ENCODE peak calls at places on chromosomes 12 and 14, in seven cellular contexts. One of them, this sample, is unnamed.
A peak's percentile ranks its signal among the peaks of the same experiment; 100 is the strongest.

GRCh38 chr12:116880817-116881324 is 370 bp downstream of the HRK start:
- DNase-seq in upper lobe of left lung: no peak
- DNase-seq in psoas muscle: no peak
- DNase-seq in H9: peak; percentile 81
- DNase-seq in lung: no peak
- DNase-seq in dorsolateral prefrontal cortex: no peak
- DNase-seq in ascending aorta: no peak
- DNase-seq in this sample: no peak

GRCh38 chr12:32546272-32546671 is 132.8 kb upstream of the DNM1L start:
- DNase-seq in upper lobe of left lung: no peak
- DNase-seq in psoas muscle: no peak
- DNase-seq in H9: no peak
- DNase-seq in lung: no peak
- DNase-seq in dorsolateral prefrontal cortex: no peak
- DNase-seq in ascending aorta: no peak
- DNase-seq in this sample: no peak

GRCh38 chr12:25324861-25325260 is 74.1 kb upstream of the KRAS start:
- DNase-seq in upper lobe of left lung: no peak
- DNase-seq in psoas muscle: no peak
- DNase-seq in H9: no peak
- DNase-seq in lung: no peak
- DNase-seq in dorsolateral prefrontal cortex: no peak
- DNase-seq in ascending aorta: no peak
- DNase-seq in this sample: no peak

GRCh38 chr12:30088259-30088995 is 304.7 kb upstream of the TMTC1 start:
- DNase-seq in upper lobe of left lung: no peak
- DNase-seq in psoas muscle: no peak
- DNase-seq in H9: no peak
- DNase-seq in lung: no peak
- DNase-seq in dorsolateral prefrontal cortex: no peak
- DNase-seq in ascending aorta: no peak
- DNase-seq in this sample: no peak

GRCh38 chr12:54009171-54010052 is 627 bp downstream of the HOXC8 start:
- DNase-seq in upper lobe of left lung: no peak
- DNase-seq in psoas muscle: no peak
- DNase-seq in H9: no peak
- DNase-seq in lung: no peak
- DNase-seq in dorsolateral prefrontal cortex: no peak
- DNase-seq in ascending aorta: no peak
- DNase-seq in this sample: no peak

GRCh38 chr14:101958418-101959185 is 5.8 kb upstream of the DYNC1H1 start:
- DNase-seq in upper lobe of left lung: no peak
- DNase-seq in psoas muscle: no peak
- DNase-seq in H9: no peak
- DNase-seq in lung: no peak
- DNase-seq in dorsolateral prefrontal cortex: no peak
- DNase-seq in ascending aorta: no peak
- DNase-seq in this sample: no peak

GRCh38 chr12:124392271-124392990 is 97.5 kb downstream of the RFLNA start:
- DNase-seq in upper lobe of left lung: peak; percentile 53
- DNase-seq in psoas muscle: peak; percentile 60
- DNase-seq in H9: peak; percentile 84
- DNase-seq in lung: no peak
- DNase-seq in dorsolateral prefrontal cortex: peak; percentile 52
- DNase-seq in ascending aorta: no peak
- DNase-seq in this sample: no peak

GRCh38 chr14:75577090-75577489 is 1.3 kb upstream of the FLVCR2 start:
- DNase-seq in upper lobe of left lung: no peak
- DNase-seq in psoas muscle: no peak
- DNase-seq in H9: no peak
- DNase-seq in lung: no peak
- DNase-seq in dorsolateral prefrontal cortex: no peak
- DNase-seq in ascending aorta: no peak
- DNase-seq in this sample: no peak

GRCh38 chr12:22283006-22283506 is 51.5 kb downstream of the ST8SIA1 start:
- DNase-seq in upper lobe of left lung: no peak
- DNase-seq in psoas muscle: no peak
- DNase-seq in H9: no peak
- DNase-seq in lung: no peak
- DNase-seq in dorsolateral prefrontal cortex: no peak
- DNase-seq in ascending aorta: no peak
- DNase-seq in this sample: no peak

GRCh38 chr14:38207830-38208815 is at the start of gene SSTR1:
- DNase-seq in upper lobe of left lung: no peak
- DNase-seq in psoas muscle: peak; percentile 8
- DNase-seq in H9: peak; percentile 64
- DNase-seq in lung: no peak
- DNase-seq in dorsolateral prefrontal cortex: peak; percentile 19
- DNase-seq in ascending aorta: no peak
- DNase-seq in this sample: no peak

GRCh38 chr14:34700622-34701130 is 13.7 kb downstream of the CFL2 start:
- DNase-seq in upper lobe of left lung: no peak
- DNase-seq in psoas muscle: no peak
- DNase-seq in H9: no peak
- DNase-seq in lung: no peak
- DNase-seq in dorsolateral prefrontal cortex: no peak
- DNase-seq in ascending aorta: no peak
- DNase-seq in this sample: no peak

GRCh38 chr14:68627868-68628604 is 164.8 kb downstream of the ZFP36L1 start:
- DNase-seq in upper lobe of left lung: peak; percentile 79
- DNase-seq in psoas muscle: no peak
- DNase-seq in H9: peak; percentile 85
- DNase-seq in lung: no peak
- DNase-seq in dorsolateral prefrontal cortex: peak; percentile 79
- DNase-seq in ascending aorta: no peak
- DNase-seq in this sample: peak; percentile 59

GRCh38 chr12:49020441-49020840 is 1.9 kb upstream of the PRKAG1 start:
- DNase-seq in upper lobe of left lung: no peak
- DNase-seq in psoas muscle: no peak
- DNase-seq in H9: peak; percentile 32
- DNase-seq in lung: no peak
- DNase-seq in dorsolateral prefrontal cortex: no peak
- DNase-seq in ascending aorta: no peak
- DNase-seq in this sample: no peak

GRCh38 chr14:89117017-89117416 is 292.6 kb downstream of the TTC8 start:
- DNase-seq in upper lobe of left lung: no peak
- DNase-seq in psoas muscle: no peak
- DNase-seq in H9: no peak
- DNase-seq in lung: no peak
- DNase-seq in dorsolateral prefrontal cortex: no peak
- DNase-seq in ascending aorta: no peak
- DNase-seq in this sample: no peak

GRCh38 chr14:100440207-100440631 is 117.1 kb downstream of the SLC25A47 start:
- DNase-seq in upper lobe of left lung: peak; percentile 82
- DNase-seq in psoas muscle: peak; percentile 76
- DNase-seq in H9: peak; percentile 75
- DNase-seq in lung: peak; percentile 73
- DNase-seq in dorsolateral prefrontal cortex: peak; percentile 74
- DNase-seq in ascending aorta: no peak
- DNase-seq in this sample: peak; percentile 22

GRCh38 chr12:185197-185955 is 28.6 kb downstream of the SLC6A12 start:
- DNase-seq in upper lobe of left lung: no peak
- DNase-seq in psoas muscle: no peak
- DNase-seq in H9: no peak
- DNase-seq in lung: no peak
- DNase-seq in dorsolateral prefrontal cortex: no peak
- DNase-seq in ascending aorta: no peak
- DNase-seq in this sample: no peak

GRCh38 chr12:7047318-7047717 is 13.2 kb upstream of the C1S start:
- DNase-seq in upper lobe of left lung: no peak
- DNase-seq in psoas muscle: no peak
- DNase-seq in H9: no peak
- DNase-seq in lung: no peak
- DNase-seq in dorsolateral prefrontal cortex: no peak
- DNase-seq in ascending aorta: no peak
- DNase-seq in this sample: no peak

GRCh38 chr12:53279283-53279869 is 11.3 kb downstream of the ESPL1 start:
- DNase-seq in upper lobe of left lung: no peak
- DNase-seq in psoas muscle: no peak
- DNase-seq in H9: no peak
- DNase-seq in lung: no peak
- DNase-seq in dorsolateral prefrontal cortex: no peak
- DNase-seq in ascending aorta: no peak
- DNase-seq in this sample: no peak

GRCh38 chr12:45667761-45668160 is 61.7 kb upstream of the ARID2 start:
- DNase-seq in upper lobe of left lung: no peak
- DNase-seq in psoas muscle: no peak
- DNase-seq in H9: no peak
- DNase-seq in lung: no peak
- DNase-seq in dorsolateral prefrontal cortex: no peak
- DNase-seq in ascending aorta: no peak
- DNase-seq in this sample: no peak

GRCh38 chr12:45669762-45670161 is 59.7 kb upstream of the ARID2 start:
- DNase-seq in upper lobe of left lung: no peak
- DNase-seq in psoas muscle: no peak
- DNase-seq in H9: no peak
- DNase-seq in lung: no peak
- DNase-seq in dorsolateral prefrontal cortex: no peak
- DNase-seq in ascending aorta: no peak
- DNase-seq in this sample: no peak

GRCh38 chr12:45670339-45671065 is 59.0 kb upstream of the ARID2 start:
- DNase-seq in upper lobe of left lung: no peak
- DNase-seq in psoas muscle: no peak
- DNase-seq in H9: no peak
- DNase-seq in lung: no peak
- DNase-seq in dorsolateral prefrontal cortex: no peak
- DNase-seq in ascending aorta: no peak
- DNase-seq in this sample: no peak

GRCh38 chr12:45668641-45669040 is 60.9 kb upstream of the ARID2 start:
- DNase-seq in upper lobe of left lung: no peak
- DNase-seq in psoas muscle: no peak
- DNase-seq in H9: no peak
- DNase-seq in lung: no peak
- DNase-seq in dorsolateral prefrontal cortex: no peak
- DNase-seq in ascending aorta: no peak
- DNase-seq in this sample: no peak

GRCh38 chr12:45669093-45669492 is 60.4 kb upstream of the ARID2 start:
- DNase-seq in upper lobe of left lung: no peak
- DNase-seq in psoas muscle: no peak
- DNase-seq in H9: no peak
- DNase-seq in lung: no peak
- DNase-seq in dorsolateral prefrontal cortex: no peak
- DNase-seq in ascending aorta: no peak
- DNase-seq in this sample: no peak
- H3K27ac ChIP-seq in upper lobe of left lung: no peak overlapping the region
- H3K27ac ChIP-seq in psoas muscle: peak overlapping the region; percentile 83
- H3K27ac ChIP-seq in H9: no peak overlapping the region
- H3K27ac ChIP-seq in lung: no peak overlapping the region
- H3K27ac ChIP-seq in dorsolateral prefrontal cortex: no peak overlapping the region
- H3K27ac ChIP-seq in ascending aorta: no peak overlapping the region
- H3K27ac ChIP-seq in this sample: peak overlapping the region; percentile 30

DNA sequence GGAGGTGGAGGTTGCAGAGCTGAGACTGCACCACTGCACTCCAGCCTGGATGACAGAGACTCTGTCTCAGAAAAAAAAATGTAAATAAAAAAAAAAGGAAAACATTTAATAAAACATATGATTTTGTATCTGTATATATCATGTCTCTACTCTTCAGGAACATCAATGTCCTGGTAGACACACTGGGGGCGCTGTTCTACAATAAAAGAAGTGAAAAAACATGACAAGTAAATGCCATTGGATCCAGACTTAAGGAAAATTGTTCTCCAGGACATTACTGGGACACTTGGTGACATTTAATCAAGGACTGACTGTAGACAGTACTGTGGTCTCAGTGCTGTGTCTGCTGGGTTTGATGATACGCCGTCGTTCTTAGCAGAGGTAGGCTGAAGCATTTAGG is 15.5 kb upstream of the KLC1 start:
- DNase-seq in upper lobe of left lung: no peak
- DNase-seq in psoas muscle: no peak
- DNase-seq in H9: no peak
- DNase-seq in lung: no peak
- DNase-seq in dorsolateral prefrontal cortex: no peak
- DNase-seq in ascending aorta: no peak
- DNase-seq in this sample: no peak
- TF ChIP-seq CTCF in upper lobe of left lung: no peak
- TF ChIP-seq CTCF in psoas muscle: no peak
- TF ChIP-seq CTCF in H9: no peak
- TF ChIP-seq CTCF in lung: no peak
- TF ChIP-seq CTCF in dorsolateral prefrontal cortex: no peak
- TF ChIP-seq CTCF in ascending aorta: no peak
- TF ChIP-seq CTCF in this sample: no peak

DNA sequence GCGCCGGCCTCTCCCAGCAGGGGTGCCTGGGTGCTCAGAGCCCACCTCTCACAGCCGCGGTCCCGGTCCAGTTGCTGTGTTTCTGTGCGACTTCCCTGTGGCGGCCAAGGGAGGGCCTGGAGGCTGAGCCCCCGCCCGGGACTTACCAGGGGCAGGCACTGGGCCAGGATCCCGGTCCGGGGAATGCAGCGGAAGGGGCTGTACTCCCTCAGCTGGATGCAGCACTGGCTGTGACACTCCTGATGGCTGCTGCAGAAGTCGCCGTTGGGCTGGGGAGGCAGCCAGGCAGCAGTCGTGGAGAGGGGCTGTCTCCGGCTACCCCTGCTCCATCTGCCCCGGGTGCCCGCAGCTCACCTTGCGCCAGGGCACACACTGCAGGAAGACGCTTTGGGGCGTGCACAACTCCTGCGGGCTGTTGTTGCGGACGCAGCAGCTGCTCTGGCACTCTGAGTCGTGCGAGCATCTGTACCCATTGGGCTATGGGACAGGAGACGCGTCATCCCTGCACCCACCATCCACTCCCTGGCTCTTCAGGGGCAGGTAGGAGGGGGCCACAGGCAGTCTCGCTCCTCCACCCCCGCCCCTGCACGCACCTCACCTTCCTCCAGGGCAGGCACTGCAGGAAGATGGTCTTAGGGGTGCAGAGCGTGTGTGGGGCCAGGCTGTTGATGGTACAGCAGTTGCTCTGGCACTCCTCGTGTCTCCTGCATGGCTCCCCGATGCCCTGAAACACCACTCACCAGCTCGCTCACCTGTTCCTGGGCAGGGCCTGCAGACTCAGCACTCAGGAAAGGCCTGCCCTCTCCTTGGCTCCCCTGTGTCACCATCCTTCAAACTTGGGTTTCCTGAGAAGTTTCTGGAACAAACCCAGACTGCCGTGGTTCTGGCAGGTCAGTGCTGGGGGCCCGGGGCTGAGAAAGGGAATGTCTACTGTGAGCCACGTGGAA is 6.0 kb downstream of the LRCOL1 start:
- DNase-seq in upper lobe of left lung: no peak
- DNase-seq in psoas muscle: no peak
- DNase-seq in H9: peak; percentile 35
- DNase-seq in lung: no peak
- DNase-seq in dorsolateral prefrontal cortex: no peak
- DNase-seq in ascending aorta: no peak
- DNase-seq in this sample: no peak
- H3K27ac ChIP-seq in upper lobe of left lung: peak overlapping the region; percentile 90
- H3K27ac ChIP-seq in psoas muscle: peak overlapping the region; percentile 60
- H3K27ac ChIP-seq in H9: no peak overlapping the region
- H3K27ac ChIP-seq in lung: peak overlapping the region; percentile 71
- H3K27ac ChIP-seq in dorsolateral prefrontal cortex: peak overlapping the region; percentile 61
- H3K27ac ChIP-seq in ascending aorta: no peak overlapping the region
- H3K27ac ChIP-seq in this sample: no peak overlapping the region

DNA sequence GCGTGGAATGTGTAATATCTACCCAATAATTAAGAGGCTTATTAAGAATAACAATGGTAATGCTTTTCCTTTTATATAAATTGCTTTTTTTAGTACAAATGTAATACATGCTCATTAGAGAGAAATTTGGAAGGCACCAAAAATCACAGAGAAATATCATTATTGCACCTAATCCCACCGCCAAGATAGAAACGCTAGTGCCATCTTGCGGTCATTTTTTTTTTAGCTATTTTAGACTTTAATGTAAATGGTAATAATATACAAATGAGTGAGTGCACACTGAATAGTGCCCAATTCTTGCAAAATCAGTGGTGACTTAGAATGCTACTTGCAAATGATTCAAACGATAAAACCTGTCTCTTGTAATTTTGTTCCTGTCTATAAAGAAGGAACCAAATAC is 576.8 kb upstream of the TMEM132C start:
- DNase-seq in upper lobe of left lung: no peak
- DNase-seq in psoas muscle: no peak
- DNase-seq in H9: no peak
- DNase-seq in lung: no peak
- DNase-seq in dorsolateral prefrontal cortex: no peak
- DNase-seq in ascending aorta: no peak
- DNase-seq in this sample: no peak
- TF ChIP-seq CTCF in upper lobe of left lung: no peak
- TF ChIP-seq CTCF in psoas muscle: no peak
- TF ChIP-seq CTCF in H9: peak; percentile 71
- TF ChIP-seq CTCF in lung: no peak
- TF ChIP-seq CTCF in dorsolateral prefrontal cortex: no peak
- TF ChIP-seq CTCF in ascending aorta: peak; percentile 31
- TF ChIP-seq CTCF in this sample: no peak